ENCODE peak calls at places on chromosomes 13 and 19, in four cellular contexts. W is psoas muscle, X is left lung, A is A673. J is an unnamed sample.

GRCh38 chr13:46126552-46127171 is 21.8 kb upstream of the CPB2 start:
- DNase-seq in W (peak; percentile 41), X (peak; percentile 79), A (peak; percentile 96), J (peak; percentile 37)

GRCh38 chr13:102856603-102857002 is 10.8 kb downstream of the ERCC5 start:
- DNase-seq in W (peak; percentile 36), X (no peak), A (no peak), J (no peak)

GRCh38 chr19:34712606-34713261 is 21.3 kb upstream of the ZNF181 start:
- DNase-seq in W (no peak), X (no peak), A (peak; percentile 85), J (no peak)

GRCh38 chr19:18173572-18174294 is at the start of gene IFI30:
- DNase-seq in W (peak; percentile 75), X (peak; percentile 97), A (peak; percentile 48), J (no peak)

GRCh38 chr19:16895467-16896097 is 6.8 kb downstream of the F2RL3 start:
- DNase-seq in W (no peak), X (peak; percentile 72), A (no peak), J (no peak)

GRCh38 chr19:12721656-12722565 is 1.8 kb downstream of the TNPO2 start:
- DNase-seq in W (peak; percentile 78), X (peak; percentile 83), A (peak; percentile 86), J (peak; percentile 19)

GRCh38 chr13:75312884-75313520 is 169.0 kb downstream of the TBC1D4 start:
- DNase-seq in W (no peak), X (no peak), A (no peak), J (no peak)

GRCh38 chr19:14155371-14155770 is 19.0 kb upstream of the ASF1B start:
- DNase-seq in W (no peak), X (no peak), A (no peak), J (no peak)

GRCh38 chr19:38093587-38093986 is 130.4 kb downstream of the DPF1 start:
- DNase-seq in W (no peak), X (no peak), A (no peak), J (no peak)

GRCh38 chr19:58356236-58356970 is 3.1 kb upstream of the A1BG start:
- DNase-seq in W (no peak), X (peak; percentile 73), A (peak; percentile 33), J (no peak)

GRCh38 chr19:37014456-37014855 is 63.8 kb upstream of the ZNF420 start:
- DNase-seq in W (no peak), X (no peak), A (no peak), J (no peak)

GRCh38 chr19:52296400-52296772 is 583 bp upstream of the ZNF480 start:
- DNase-seq in W (no peak), X (no peak), A (peak; percentile 3), J (no peak)

GRCh38 chr13:50130686-50131051 is 115.4 kb downstream of the KCNRG start:
- DNase-seq in W (no peak), X (peak; percentile 88), A (no peak), J (no peak)

GRCh38 chr13:110746443-110746842 is 32.9 kb downstream of the ING1 start:
- DNase-seq in W (no peak), X (no peak), A (no peak), J (no peak)

GRCh38 chr13:25213716-25214115 is 41.6 kb upstream of the AMER2 start:
- DNase-seq in W (no peak), X (no peak), A (no peak), J (no peak)

GRCh38 chr19:18290250-18291018 is 9.0 kb upstream of the JUND start:
- DNase-seq in W (no peak), X (peak; percentile 82), A (no peak), J (no peak)

GRCh38 chr19:54186934-54187381 is 2.4 kb downstream of the MBOAT7 start:
- DNase-seq in W (peak; percentile 29), X (peak; percentile 66), A (no peak), J (no peak)

GRCh38 chr13:98142427-98143156 is at the start of gene FARP1:
- DNase-seq in W (peak; percentile 76), X (peak; percentile 92), A (peak; percentile 84), J (no peak)

GRCh38 chr13:40381935-40382764 is 284.3 kb downstream of the FOXO1 start:
- DNase-seq in W (no peak), X (no peak), A (no peak), J (no peak)

GRCh38 chr19:38597075-38597474 is 20.7 kb downstream of the MAP4K1 start:
- DNase-seq in W (no peak), X (no peak), A (no peak), J (no peak)

GRCh38 chr19:3129112-3129511 is 6.7 kb upstream of the GNA15 start:
- DNase-seq in W (no peak), X (no peak), A (peak; percentile 56), J (no peak)
- TF ChIP-seq CTCF in W (peak; percentile 41), X (peak; percentile 29), A (peak; percentile 66), J (peak; percentile 48)

GRCh38 chr19:4591296-4591695 is 31.8 kb upstream of the SEMA6B start:
- DNase-seq in W (no peak), X (no peak), A (no peak), J (no peak)
- H3K4me3 ChIP-seq in W (no peak overlapping the region), X (no peak overlapping the region), A (no peak overlapping the region), J (no peak overlapping the region)

GRCh38 chr19:49658566-49659442 is 6.9 kb downstream of the IRF3 start:
- DNase-seq in W (no peak), X (no peak), A (no peak), J (no peak)

GRCh38 chr19:49662011-49662410 is 3.6 kb downstream of the IRF3 start:
- DNase-seq in W (no peak), X (no peak), A (no peak), J (no peak)

GRCh38 chr19:49658139-49658517 is 7.5 kb downstream of the IRF3 start:
- DNase-seq in W (no peak), X (no peak), A (no peak), J (no peak)

GRCh38 chr19:49663224-49663623 is 2.4 kb downstream of the IRF3 start:
- DNase-seq in W (no peak), X (no peak), A (no peak), J (no peak)

GRCh38 chr19:49660338-49660961 is 5.2 kb downstream of the IRF3 start:
- DNase-seq in W (no peak), X (no peak), A (no peak), J (no peak)
- H3K36me3 ChIP-seq in W (peaks cover 5% of the 10 kb centered on the region), X (peaks cover 79% of the 10 kb centered on the region), A (peaks cover 62% of the 10 kb centered on the region), J (peaks cover 6% of the 10 kb centered on the region)

GRCh38 chr19:31459430-31459829 is 110.2 kb upstream of the TSHZ3 start:
- DNase-seq in W (no peak), X (no peak), A (no peak), J (no peak)

DNA sequence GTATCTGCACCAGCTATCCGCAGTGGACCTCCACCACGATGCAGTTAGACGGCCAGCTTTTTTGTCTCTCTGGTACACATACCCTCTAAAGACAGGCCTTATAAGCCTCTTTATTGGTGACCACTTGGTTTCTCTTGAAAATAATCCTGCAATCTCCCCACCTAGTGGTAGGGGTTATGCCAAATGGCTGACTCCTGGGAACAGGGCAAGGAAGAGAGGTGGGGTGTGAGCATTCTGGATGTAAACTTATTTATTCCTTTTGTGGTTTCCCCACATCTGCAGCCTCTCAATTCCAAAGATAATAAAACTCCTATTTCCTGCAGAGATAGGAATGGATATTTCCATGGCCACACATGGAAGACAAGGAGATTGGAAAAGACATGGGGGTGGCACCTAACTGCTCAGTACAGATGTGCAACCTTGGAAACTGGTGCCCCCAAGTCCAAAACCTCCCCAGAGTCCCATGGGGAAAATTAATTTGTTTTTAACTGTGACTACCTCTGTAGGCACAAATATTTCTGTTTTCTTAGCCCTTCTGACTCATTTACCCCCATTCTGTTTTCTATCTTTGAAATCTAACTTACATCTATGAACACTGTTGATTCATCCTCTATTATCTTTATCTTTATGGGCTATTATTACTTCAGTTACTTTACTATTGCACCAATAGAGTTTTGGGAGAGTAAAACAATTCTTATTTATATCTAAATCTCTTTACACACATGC is 112.7 kb upstream of the TSHZ3 start:
- DNase-seq in W (no peak), X (no peak), A (no peak), J (no peak)
- TF ChIP-seq CTCF in W (no peak), X (no peak), A (peak; percentile 27), J (no peak)

GRCh38 chr13:27797228-27797624 is 4.9 kb downstream of the GSX1 start:
- DNase-seq in W (no peak), X (no peak), A (peak; percentile 45), J (no peak)

GRCh38 chr13:27794075-27794691 is 1.9 kb downstream of the GSX1 start:
- DNase-seq in W (no peak), X (peak; percentile 70), A (no peak), J (no peak)

GRCh38 chr13:27794921-27795717 is 2.8 kb downstream of the GSX1 start:
- DNase-seq in W (no peak), X (no peak), A (no peak), J (no peak)

GRCh38 chr13:27795718-27796019 is 3.4 kb downstream of the GSX1 start:
- DNase-seq in W (no peak), X (no peak), A (no peak), J (no peak)

DNA sequence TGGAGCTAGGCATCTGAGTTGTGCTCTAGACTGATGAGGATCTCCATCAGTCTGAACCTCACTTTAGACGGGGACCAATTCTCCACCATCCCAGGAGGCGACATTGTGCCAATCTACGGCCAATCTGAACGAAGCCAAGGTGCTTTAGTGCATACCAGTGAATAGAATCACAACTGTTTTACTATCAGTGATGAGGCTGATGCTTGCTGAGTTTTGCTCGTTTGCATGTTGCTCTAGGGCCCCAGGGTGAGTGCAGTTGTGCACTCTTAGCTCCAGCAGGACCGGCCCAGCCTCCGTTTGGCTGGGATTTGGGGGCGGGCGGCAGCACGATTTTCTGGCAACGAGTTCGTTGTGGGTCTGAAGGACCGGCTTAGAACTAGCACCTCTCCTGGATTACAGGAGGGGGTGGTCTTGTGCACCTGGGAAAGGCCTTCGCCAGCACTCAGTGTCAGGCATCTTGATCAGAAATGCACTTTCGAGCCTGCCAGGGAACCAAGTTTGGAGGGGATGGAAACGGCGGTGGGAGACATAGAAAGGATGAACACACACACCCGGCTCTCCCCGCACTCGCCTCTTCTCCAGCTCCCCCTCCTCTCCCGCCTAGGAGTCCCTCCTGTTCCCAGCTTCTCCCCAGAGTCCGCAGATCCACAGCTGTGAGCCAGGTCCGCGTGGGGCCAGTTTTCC is 4.4 kb downstream of the GSX1 start:
- DNase-seq in W (no peak), X (no peak), A (no peak), J (no peak)
- H3K4me3 ChIP-seq in W (no peak overlapping the region), X (no peak overlapping the region), A (no peak overlapping the region), J (no peak overlapping the region)

GRCh38 chr19:1365964-1366695 is 17.6 kb upstream of the NDUFS7 start:
- DNase-seq in W (no peak), X (no peak), A (no peak), J (no peak)

GRCh38 chr19:1364070-1364719 is 19.5 kb upstream of the NDUFS7 start:
- DNase-seq in W (no peak), X (no peak), A (no peak), J (no peak)

GRCh38 chr19:1365306-1365963 is 18.3 kb upstream of the NDUFS7 start:
- DNase-seq in W (no peak), X (no peak), A (no peak), J (no peak)

GRCh38 chr19:1369214-1369805 is 14.4 kb upstream of the NDUFS7 start:
- DNase-seq in W (no peak), X (peak; percentile 64), A (no peak), J (no peak)

GRCh38 chr19:1366899-1367870 is 16.5 kb upstream of the NDUFS7 start:
- DNase-seq in W (no peak), X (no peak), A (no peak), J (no peak)
- H3K36me3 ChIP-seq in W (peaks cover 8% of the 10 kb centered on the region), X (peaks cover 85% of the 10 kb centered on the region), A (peaks cover 66% of the 10 kb centered on the region), J (peaks cover 2% of the 10 kb centered on the region)